ENCODE peak calls at places on chromosomes 6 and 20, in six cellular contexts. One of them, this sample, is unnamed.
A peak's percentile ranks its signal among the peaks of the same experiment; 100 is the strongest.

GRCh38 chr20:63896136-63896890 is 1.4 kb downstream of the DNAJC5 start:
- DNase-seq in uterus: no peak
- DNase-seq in lower leg skin: no peak
- DNase-seq in IMR-90: peak; percentile 46
- DNase-seq in ascending aorta: peak; percentile 70
- DNase-seq in choroid plexus epithelial cell: no peak
- DNase-seq in this sample: peak; percentile 47

GRCh38 chr6:158057213-158057987 is 75.7 kb downstream of the SYNJ2 start:
- DNase-seq in uterus: no peak
- DNase-seq in lower leg skin: no peak
- DNase-seq in IMR-90: peak; percentile 98
- DNase-seq in ascending aorta: peak; percentile 52
- DNase-seq in choroid plexus epithelial cell: peak; percentile 84
- DNase-seq in this sample: peak; percentile 95

GRCh38 chr6:17484201-17484606 is 90.8 kb downstream of the CAP2 start:
- DNase-seq in uterus: no peak
- DNase-seq in lower leg skin: no peak
- DNase-seq in IMR-90: no peak
- DNase-seq in ascending aorta: no peak
- DNase-seq in choroid plexus epithelial cell: no peak
- DNase-seq in this sample: no peak

GRCh38 chr6:97025088-97025487 is 100.6 kb downstream of the KLHL32 start:
- DNase-seq in uterus: no peak
- DNase-seq in lower leg skin: no peak
- DNase-seq in IMR-90: no peak
- DNase-seq in ascending aorta: no peak
- DNase-seq in choroid plexus epithelial cell: no peak
- DNase-seq in this sample: no peak

GRCh38 chr20:62143118-62143975 is at the start of the genes PSMA7 and SS18L1:
- DNase-seq in uterus: peak; percentile 83
- DNase-seq in lower leg skin: peak; percentile 71
- DNase-seq in IMR-90: peak; percentile 80
- DNase-seq in ascending aorta: peak; percentile 91
- DNase-seq in choroid plexus epithelial cell: peak; percentile 88
- DNase-seq in this sample: peak; percentile 88

GRCh38 chr6:53378208-53378607 is 29.5 kb upstream of the ELOVL5 start:
- DNase-seq in uterus: no peak
- DNase-seq in lower leg skin: no peak
- DNase-seq in IMR-90: no peak
- DNase-seq in ascending aorta: no peak
- DNase-seq in choroid plexus epithelial cell: no peak
- DNase-seq in this sample: no peak

GRCh38 chr6:167892835-167893234 is 66.1 kb downstream of the AFDN start:
- DNase-seq in uterus: no peak
- DNase-seq in lower leg skin: no peak
- DNase-seq in IMR-90: no peak
- DNase-seq in ascending aorta: no peak
- DNase-seq in choroid plexus epithelial cell: no peak
- DNase-seq in this sample: no peak

GRCh38 chr6:146183831-146184230 is 155.0 kb downstream of the GRM1 start:
- DNase-seq in uterus: no peak
- DNase-seq in lower leg skin: no peak
- DNase-seq in IMR-90: no peak
- DNase-seq in ascending aorta: no peak
- DNase-seq in choroid plexus epithelial cell: no peak
- DNase-seq in this sample: no peak

GRCh38 chr6:140078552-140079126 is 704.2 kb upstream of the CITED2 start:
- DNase-seq in uterus: no peak
- DNase-seq in lower leg skin: no peak
- DNase-seq in IMR-90: peak; percentile 92
- DNase-seq in ascending aorta: no peak
- DNase-seq in choroid plexus epithelial cell: peak; percentile 93
- DNase-seq in this sample: peak; percentile 92

GRCh38 chr6:85600713-85601313 is 7.2 kb upstream of the SNX14 start:
- DNase-seq in uterus: no peak
- DNase-seq in lower leg skin: no peak
- DNase-seq in IMR-90: no peak
- DNase-seq in ascending aorta: no peak
- DNase-seq in choroid plexus epithelial cell: no peak
- DNase-seq in this sample: no peak

GRCh38 chr20:2626853-2627541 is 25.4 kb upstream of the NOP56 start:
- DNase-seq in uterus: no peak
- DNase-seq in lower leg skin: no peak
- DNase-seq in IMR-90: peak; percentile 51
- DNase-seq in ascending aorta: no peak
- DNase-seq in choroid plexus epithelial cell: peak; percentile 97
- DNase-seq in this sample: peak; percentile 96

GRCh38 chr20:37651932-37652331 is 41.9 kb upstream of the CTNNBL1 start:
- DNase-seq in uterus: no peak
- DNase-seq in lower leg skin: no peak
- DNase-seq in IMR-90: no peak
- DNase-seq in ascending aorta: no peak
- DNase-seq in choroid plexus epithelial cell: peak; percentile 31
- DNase-seq in this sample: peak; percentile 30

GRCh38 chr20:58112017-58112781 is 116.3 kb downstream of the ANKRD60 start:
- DNase-seq in uterus: no peak
- DNase-seq in lower leg skin: peak; percentile 63
- DNase-seq in IMR-90: peak; percentile 36
- DNase-seq in ascending aorta: no peak
- DNase-seq in choroid plexus epithelial cell: peak; percentile 67
- DNase-seq in this sample: peak; percentile 79

GRCh38 chr6:157040191-157040590 is 263.0 kb downstream of the ARID1B start:
- DNase-seq in uterus: no peak
- DNase-seq in lower leg skin: no peak
- DNase-seq in IMR-90: no peak
- DNase-seq in ascending aorta: no peak
- DNase-seq in choroid plexus epithelial cell: no peak
- DNase-seq in this sample: no peak

GRCh38 chr6:50819906-50820589 is 1.4 kb downstream of the TFAP2B start:
- DNase-seq in uterus: no peak
- DNase-seq in lower leg skin: no peak
- DNase-seq in IMR-90: no peak
- DNase-seq in ascending aorta: no peak
- DNase-seq in choroid plexus epithelial cell: no peak
- DNase-seq in this sample: no peak

GRCh38 chr6:144055121-144055931 is 40.0 kb downstream of the SF3B5 start:
- DNase-seq in uterus: no peak
- DNase-seq in lower leg skin: no peak
- DNase-seq in IMR-90: no peak
- DNase-seq in ascending aorta: no peak
- DNase-seq in choroid plexus epithelial cell: no peak
- DNase-seq in this sample: no peak

GRCh38 chr6:139983555-139984276 is 609.3 kb upstream of the CITED2 start:
- DNase-seq in uterus: no peak
- DNase-seq in lower leg skin: no peak
- DNase-seq in IMR-90: peak; percentile 58
- DNase-seq in ascending aorta: no peak
- DNase-seq in choroid plexus epithelial cell: peak; percentile 94
- DNase-seq in this sample: peak; percentile 93

GRCh38 chr20:2698186-2698817 is 5.7 kb downstream of the EBF4 start:
- DNase-seq in uterus: no peak
- DNase-seq in lower leg skin: no peak
- DNase-seq in IMR-90: no peak
- DNase-seq in ascending aorta: peak; percentile 51
- DNase-seq in choroid plexus epithelial cell: no peak
- DNase-seq in this sample: no peak

GRCh38 chr20:43586641-43587040 is 4.1 kb upstream of the IFT52 start:
- DNase-seq in uterus: no peak
- DNase-seq in lower leg skin: no peak
- DNase-seq in IMR-90: no peak
- DNase-seq in ascending aorta: no peak
- DNase-seq in choroid plexus epithelial cell: no peak
- DNase-seq in this sample: no peak

GRCh38 chr20:20364016-20364746 is 3.7 kb upstream of the INSM1 start:
- DNase-seq in uterus: no peak
- DNase-seq in lower leg skin: no peak
- DNase-seq in IMR-90: no peak
- DNase-seq in ascending aorta: no peak
- DNase-seq in choroid plexus epithelial cell: no peak
- DNase-seq in this sample: no peak

GRCh38 chr6:137927777-137928218 is 60.7 kb downstream of the TNFAIP3 start:
- DNase-seq in uterus: no peak
- DNase-seq in lower leg skin: no peak
- DNase-seq in IMR-90: peak; percentile 53
- DNase-seq in ascending aorta: no peak
- DNase-seq in choroid plexus epithelial cell: peak; percentile 52
- DNase-seq in this sample: no peak

GRCh38 chr6:137925299-137925698 is 58.2 kb downstream of the TNFAIP3 start:
- DNase-seq in uterus: no peak
- DNase-seq in lower leg skin: no peak
- DNase-seq in IMR-90: no peak
- DNase-seq in ascending aorta: no peak
- DNase-seq in choroid plexus epithelial cell: no peak
- DNase-seq in this sample: no peak

GRCh38 chr6:137926985-137927384 is 59.9 kb downstream of the TNFAIP3 start:
- DNase-seq in uterus: no peak
- DNase-seq in lower leg skin: no peak
- DNase-seq in IMR-90: no peak
- DNase-seq in ascending aorta: no peak
- DNase-seq in choroid plexus epithelial cell: no peak
- DNase-seq in this sample: no peak

GRCh38 chr6:137928286-137928685 is 61.2 kb downstream of the TNFAIP3 start:
- DNase-seq in uterus: no peak
- DNase-seq in lower leg skin: no peak
- DNase-seq in IMR-90: no peak
- DNase-seq in ascending aorta: no peak
- DNase-seq in choroid plexus epithelial cell: no peak
- DNase-seq in this sample: no peak

GRCh38 chr6:137926207-137926731 is 59.2 kb downstream of the TNFAIP3 start:
- DNase-seq in uterus: no peak
- DNase-seq in lower leg skin: no peak
- DNase-seq in IMR-90: peak; percentile 92
- DNase-seq in ascending aorta: no peak
- DNase-seq in choroid plexus epithelial cell: peak; percentile 73
- DNase-seq in this sample: peak; percentile 85
- H3K4me3 ChIP-seq in uterus: no peak overlapping the region
- H3K4me3 ChIP-seq in lower leg skin: no peak overlapping the region
- H3K4me3 ChIP-seq in IMR-90: no peak overlapping the region
- H3K4me3 ChIP-seq in ascending aorta: no peak overlapping the region
- H3K4me3 ChIP-seq in choroid plexus epithelial cell: no peak overlapping the region
- H3K4me3 ChIP-seq in this sample: no peak overlapping the region

GRCh38 chr6:4803343-4803744 is 27.1 kb downstream of the CDYL start:
- DNase-seq in uterus: no peak
- DNase-seq in lower leg skin: no peak
- DNase-seq in IMR-90: no peak
- DNase-seq in ascending aorta: no peak
- DNase-seq in choroid plexus epithelial cell: no peak
- DNase-seq in this sample: no peak

GRCh38 chr6:4806308-4807190 is 30.3 kb downstream of the CDYL start:
- DNase-seq in uterus: no peak
- DNase-seq in lower leg skin: no peak
- DNase-seq in IMR-90: no peak
- DNase-seq in ascending aorta: no peak
- DNase-seq in choroid plexus epithelial cell: no peak
- DNase-seq in this sample: no peak

GRCh38 chr6:4804095-4804494 is 27.9 kb downstream of the CDYL start:
- DNase-seq in uterus: no peak
- DNase-seq in lower leg skin: no peak
- DNase-seq in IMR-90: peak; percentile 77
- DNase-seq in ascending aorta: no peak
- DNase-seq in choroid plexus epithelial cell: peak; percentile 71
- DNase-seq in this sample: peak; percentile 41

GRCh38 chr6:4808396-4808795 is 32.2 kb downstream of the CDYL start:
- DNase-seq in uterus: no peak
- DNase-seq in lower leg skin: no peak
- DNase-seq in IMR-90: no peak
- DNase-seq in ascending aorta: no peak
- DNase-seq in choroid plexus epithelial cell: no peak
- DNase-seq in this sample: no peak

DNA sequence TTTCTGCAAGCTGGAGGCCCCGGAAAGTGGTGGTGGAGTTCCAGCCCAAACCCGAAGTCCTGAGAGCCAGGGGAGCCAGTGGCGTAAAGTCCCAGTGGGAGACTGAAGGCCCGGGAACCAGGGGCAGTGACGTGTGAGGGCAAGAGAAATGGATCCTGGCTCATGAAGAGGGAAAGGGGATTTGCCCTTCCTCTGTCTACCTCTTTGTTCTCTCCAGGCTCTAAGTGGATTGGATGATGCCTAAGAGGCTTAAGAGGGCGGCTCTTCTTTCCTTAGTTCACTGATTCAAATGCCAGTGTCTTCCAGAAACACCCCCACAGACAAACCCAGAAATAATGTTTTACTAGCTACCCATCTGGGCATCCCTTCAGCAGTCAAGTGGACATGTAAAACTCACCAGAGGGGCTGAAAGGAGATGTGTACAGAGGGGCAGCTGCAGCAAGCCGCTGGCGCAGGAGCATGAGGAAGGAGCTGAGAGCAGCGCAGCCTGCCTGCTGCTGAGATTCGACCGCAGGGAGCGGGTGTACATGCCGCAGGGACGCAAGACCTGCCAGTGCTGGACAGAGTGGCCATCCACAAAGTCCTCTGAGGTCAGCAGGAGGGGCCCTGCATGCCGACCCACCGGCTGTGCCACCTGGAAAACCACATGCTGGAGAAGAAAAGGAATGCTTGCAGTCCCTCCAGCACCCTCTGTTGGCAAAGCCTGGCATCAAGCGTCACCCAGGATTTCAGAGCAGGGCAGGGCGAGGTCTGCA is 29.5 kb downstream of the CDYL start:
- DNase-seq in uterus: peak; percentile 43
- DNase-seq in lower leg skin: peak; percentile 23
- DNase-seq in IMR-90: peak; percentile 35
- DNase-seq in ascending aorta: no peak
- DNase-seq in choroid plexus epithelial cell: peak; percentile 57
- DNase-seq in this sample: peak; percentile 65
- TF ChIP-seq CTCF in uterus: peak; percentile 28
- TF ChIP-seq CTCF in lower leg skin: no peak
- TF ChIP-seq CTCF in IMR-90: peak; percentile 53
- TF ChIP-seq CTCF in ascending aorta: peak; percentile 57
- TF ChIP-seq CTCF in choroid plexus epithelial cell: peak; percentile 73
- TF ChIP-seq CTCF in this sample: peak; percentile 54

GRCh38 chr6:79777713-79778579 is 146.8 kb downstream of the SH3BGRL2 start:
- DNase-seq in uterus: peak; percentile 77
- DNase-seq in lower leg skin: peak; percentile 64
- DNase-seq in IMR-90: peak; percentile 47
- DNase-seq in ascending aorta: peak; percentile 79
- DNase-seq in choroid plexus epithelial cell: peak; percentile 75
- DNase-seq in this sample: peak; percentile 34
- H3K4me3 ChIP-seq in uterus: no peak overlapping the region
- H3K4me3 ChIP-seq in lower leg skin: no peak overlapping the region
- H3K4me3 ChIP-seq in IMR-90: peak overlapping the region; percentile 33
- H3K4me3 ChIP-seq in ascending aorta: peak overlapping the region; percentile 40
- H3K4me3 ChIP-seq in choroid plexus epithelial cell: peak overlapping the region; percentile 50
- H3K4me3 ChIP-seq in this sample: peak overlapping the region; percentile 10

DNA sequence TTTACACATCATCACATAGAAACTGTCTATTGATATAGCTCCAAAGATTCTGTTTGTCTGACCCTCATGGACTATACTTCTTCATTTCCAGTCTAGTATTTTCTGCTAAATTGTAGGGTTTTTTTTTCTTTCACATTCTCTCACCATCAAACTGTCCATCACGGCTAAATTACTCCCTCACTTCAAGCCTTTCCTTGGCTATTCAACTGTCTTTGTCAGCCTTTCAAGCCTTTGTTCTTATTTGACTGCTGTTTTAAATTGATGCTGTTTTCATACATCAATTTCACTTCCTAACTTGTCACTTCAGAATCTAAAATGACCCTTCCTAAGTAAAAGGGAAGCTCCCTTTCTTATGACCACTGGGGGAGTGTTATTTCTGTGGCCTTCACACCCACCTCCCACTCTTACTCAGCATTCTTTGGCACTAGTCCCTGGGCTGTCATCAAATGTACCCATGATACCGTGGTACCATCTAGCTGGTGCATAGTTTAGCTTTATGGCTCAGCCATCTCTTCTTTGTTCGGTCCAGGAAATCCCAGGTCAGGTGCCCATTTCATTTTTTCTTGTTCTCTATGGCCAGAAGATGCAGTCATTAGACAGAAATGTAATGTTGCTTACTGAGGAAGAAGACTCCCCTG is 8.6 kb downstream of the GJA1 start:
- DNase-seq in uterus: no peak
- DNase-seq in lower leg skin: no peak
- DNase-seq in IMR-90: no peak
- DNase-seq in ascending aorta: no peak
- DNase-seq in choroid plexus epithelial cell: no peak
- DNase-seq in this sample: no peak
- TF ChIP-seq CTCF in uterus: no peak
- TF ChIP-seq CTCF in lower leg skin: no peak
- TF ChIP-seq CTCF in IMR-90: no peak
- TF ChIP-seq CTCF in ascending aorta: no peak
- TF ChIP-seq CTCF in choroid plexus epithelial cell: peak; percentile 12
- TF ChIP-seq CTCF in this sample: no peak

This sample was measured in foreskin fibroblast.